ENCODE peak calls at places on chromosome 6, in five cellular contexts. J is SK-N-SH, V is HCT116, P is K562, D is HepG2. W is an unnamed sample.

GRCh38 chr6:1200706-1201105 is 111.2 kb upstream of the FOXQ1 start:
- DNase-seq in J (no peak), V (peak), P (no peak), D (peak), W (no peak)

GRCh38 chr6:75266716-75267291 is 17.8 kb downstream of the TMEM30A start:
- DNase-seq in J (peak), V (no peak), P (peak), D (peak), W (no peak)

GRCh38 chr6:114096553-114097172 is 125.7 kb upstream of the HDAC2 start:
- DNase-seq in J (peak), V (peak), P (peak), D (peak), W (no peak)

GRCh38 chr6:115945806-115946205 is 114.9 kb downstream of the FRK start:
- DNase-seq in J (no peak), V (no peak), P (no peak), D (no peak), W (no peak)

GRCh38 chr6:33205172-33206026 is 944 bp downstream of the HSD17B8 start:
- DNase-seq in J (peak), V (peak), P (peak), D (no peak), W (no peak)

GRCh38 chr6:43943099-43943766 is 173.2 kb downstream of the VEGFA start:
- DNase-seq in J (no peak), V (no peak), P (no peak), D (no peak), W (no peak)

GRCh38 chr6:81821449-81821848 is 69.0 kb upstream of the TENT5A start:
- DNase-seq in J (no peak), V (no peak), P (no peak), D (no peak), W (no peak)

GRCh38 chr6:3795836-3796395 is 44.4 kb upstream of the PXDC1 start:
- DNase-seq in J (no peak), V (no peak), P (no peak), D (no peak), W (no peak)

GRCh38 chr6:169866668-169867521 is 115.5 kb downstream of the ERMARD start:
- DNase-seq in J (no peak), V (no peak), P (no peak), D (no peak), W (peak)

GRCh38 chr6:524803-525202 is 132.1 kb downstream of the HUS1B start:
- DNase-seq in J (no peak), V (no peak), P (no peak), D (no peak), W (no peak)

GRCh38 chr6:44896701-44897100 is 431.4 kb upstream of the RUNX2 start:
- DNase-seq in J (peak), V (no peak), P (no peak), D (no peak), W (no peak)

GRCh38 chr6:158769696-158770446 is 49.3 kb downstream of the EZR start:
- DNase-seq in J (no peak), V (no peak), P (no peak), D (no peak), W (no peak)

GRCh38 chr6:152954443-152954842 is 28.4 kb downstream of the FBXO5 start:
- DNase-seq in J (no peak), V (no peak), P (peak), D (no peak), W (no peak)

GRCh38 chr6:139764498-139764986 is 390.1 kb upstream of the CITED2 start:
- DNase-seq in J (no peak), V (peak), P (peak), D (peak), W (no peak)

GRCh38 chr6:21396313-21396712 is 197.2 kb upstream of the SOX4 start:
- DNase-seq in J (no peak), V (no peak), P (no peak), D (no peak), W (no peak)

GRCh38 chr6:2478200-2478599 is 232.8 kb upstream of the GMDS start:
- DNase-seq in J (no peak), V (no peak), P (no peak), D (no peak), W (no peak)

GRCh38 chr6:117449549-117450439 is 24.1 kb upstream of the ROS1 start:
- DNase-seq in J (peak), V (peak), P (peak), D (peak), W (no peak)

GRCh38 chr6:93059911-93060310 is 359.4 kb downstream of the EPHA7 start:
- DNase-seq in J (no peak), V (no peak), P (no peak), D (no peak), W (no peak)

GRCh38 chr6:110654096-110654820 is 161.0 kb downstream of the CDK19 start:
- DNase-seq in J (no peak), V (no peak), P (no peak), D (peak), W (no peak)

GRCh38 chr6:169983651-169984050 is 232.2 kb downstream of the ERMARD start:
- DNase-seq in J (no peak), V (no peak), P (no peak), D (no peak), W (no peak)

GRCh38 chr6:35049346-35049745 is 91.8 kb downstream of the TCP11 start:
- DNase-seq in J (no peak), V (no peak), P (no peak), D (no peak), W (no peak)

GRCh38 chr6:37916675-37917074 is 97.1 kb downstream of the ZFAND3 start:
- DNase-seq in J (no peak), V (no peak), P (no peak), D (no peak), W (no peak)

GRCh38 chr6:31892821-31893220 is 4.7 kb downstream of the EHMT2 start:
- DNase-seq in J (no peak), V (no peak), P (no peak), D (no peak), W (no peak)

GRCh38 chr6:105593056-105593455 is 190.2 kb upstream of the PREP start:
- DNase-seq in J (no peak), V (no peak), P (no peak), D (no peak), W (no peak)

GRCh38 chr6:164099535-164099982 is 685.0 kb downstream of the QKI start:
- DNase-seq in J (no peak), V (no peak), P (no peak), D (no peak), W (no peak)

GRCh38 chr6:11271637-11272036 is 39.2 kb upstream of the NEDD9 start:
- DNase-seq in J (no peak), V (no peak), P (no peak), D (no peak), W (no peak)

GRCh38 chr6:4224082-4224978 is 89.0 kb upstream of the ECI2 start:
- DNase-seq in J (no peak), V (no peak), P (peak), D (no peak), W (no peak)

GRCh38 chr6:118198746-118199145 is 291.7 kb downstream of the SLC35F1 start:
- DNase-seq in J (no peak), V (no peak), P (no peak), D (no peak), W (no peak)

GRCh38 chr6:103002282-103002681 is 1608.8 kb downstream of the GRIK2 start:
- DNase-seq in J (no peak), V (no peak), P (peak), D (no peak), W (no peak)

GRCh38 chr6:46130665-46131064 is 876 bp downstream of the ENPP4 start:
- DNase-seq in J (no peak), V (no peak), P (no peak), D (no peak), W (no peak)

GRCh38 chr6:6736753-6737654 is 148.5 kb downstream of the LY86 start:
- DNase-seq in J (peak), V (no peak), P (peak), D (no peak), W (peak)

GRCh38 chr6:34839696-34840352 is 47.9 kb downstream of the BLTP3A start:
- DNase-seq in J (no peak), V (no peak), P (peak), D (no peak), W (no peak)

GRCh38 chr6:4370066-4370465 is 234.7 kb upstream of the ECI2 start:
- DNase-seq in J (no peak), V (peak), P (no peak), D (no peak), W (no peak)

GRCh38 chr6:26183581-26184408 is 96.6 kb downstream of the HFE start:
- DNase-seq in J (peak), V (no peak), P (no peak), D (no peak), W (no peak)

GRCh38 chr6:143564484-143565017 is 53.0 kb upstream of the FUCA2 start:
- DNase-seq in J (no peak), V (no peak), P (no peak), D (no peak), W (no peak)

GRCh38 chr6:3561745-3562144 is 104.9 kb upstream of the SLC22A23 start:
- DNase-seq in J (no peak), V (no peak), P (no peak), D (peak), W (no peak)

GRCh38 chr6:5510734-5511133 is 249.4 kb downstream of the FARS2 start:
- DNase-seq in J (no peak), V (no peak), P (no peak), D (no peak), W (no peak)

GRCh38 chr6:5510331-5510730 is 249.0 kb downstream of the FARS2 start:
- DNase-seq in J (no peak), V (no peak), P (no peak), D (no peak), W (no peak)

GRCh38 chr6:5513393-5513792 is 252.1 kb downstream of the FARS2 start:
- DNase-seq in J (no peak), V (no peak), P (peak), D (no peak), W (no peak)

GRCh38 chr6:5512422-5512821 is 251.1 kb downstream of the FARS2 start:
- DNase-seq in J (no peak), V (no peak), P (no peak), D (no peak), W (no peak)

GRCh38 chr6:5511924-5512323 is 250.6 kb downstream of the FARS2 start:
- DNase-seq in J (no peak), V (no peak), P (peak), D (no peak), W (no peak)
- TF ChIP-seq SIN3A in J (no peak), V (no peak), P (no peak), D (no peak), W (no peak)

GRCh38 chr6:125858427-125859320 is 67.9 kb downstream of the NCOA7 start:
- DNase-seq in J (peak), V (peak), P (peak), D (peak), W (peak)
- H3K27ac ChIP-seq in J (no peak), V (no peak), P (no peak), D (no peak), W (no peak)

DNA sequence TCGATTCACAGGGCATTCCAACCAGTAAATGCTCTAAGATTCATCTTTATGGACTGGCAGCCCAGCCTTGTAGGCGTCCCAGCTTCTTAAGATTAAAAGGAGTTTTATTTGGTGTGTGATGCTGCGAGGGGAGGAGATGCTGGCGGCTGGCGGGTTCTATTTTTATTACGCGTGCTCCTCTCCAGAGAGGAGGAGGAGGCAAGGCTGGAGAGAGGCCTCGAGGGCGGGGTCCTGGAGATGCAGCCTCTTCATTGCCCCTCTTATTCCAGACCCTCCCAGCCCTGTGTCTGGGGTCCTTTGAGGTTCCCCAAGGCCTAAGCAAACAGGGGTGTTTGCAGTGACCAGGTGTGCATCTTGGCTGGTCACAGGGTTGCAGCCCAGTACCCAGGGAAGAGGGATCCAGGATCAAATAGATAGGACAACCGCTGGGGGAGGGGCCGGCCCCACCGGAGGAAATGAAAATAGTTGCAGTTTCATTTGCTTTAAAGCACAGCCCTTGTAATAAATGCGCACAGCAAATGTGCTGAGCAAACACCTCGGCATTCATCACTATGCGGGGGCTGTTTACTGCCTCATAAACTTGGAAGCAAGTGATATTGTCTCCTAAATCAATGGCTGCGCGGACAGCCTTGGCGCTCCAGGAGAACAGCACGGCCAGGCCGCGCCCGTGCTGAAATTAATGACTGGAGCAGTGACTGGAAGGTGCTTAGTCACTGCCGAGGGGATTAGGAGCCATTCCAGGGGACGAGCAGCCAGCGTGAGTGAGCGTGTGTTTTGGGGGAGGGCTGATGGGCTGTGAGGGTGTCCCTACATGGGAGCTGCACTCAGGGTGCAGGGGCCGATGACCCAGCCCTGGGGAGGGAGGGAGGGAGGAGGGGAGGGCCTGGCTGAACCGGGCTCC is 83.0 kb downstream of the TMEM242 start:
- DNase-seq in J (no peak), V (no peak), P (peak), D (peak), W (no peak)
- TF ChIP-seq SIN3A in J (no peak), V (no peak), P (no peak), D (no peak), W (no peak)

DNA sequence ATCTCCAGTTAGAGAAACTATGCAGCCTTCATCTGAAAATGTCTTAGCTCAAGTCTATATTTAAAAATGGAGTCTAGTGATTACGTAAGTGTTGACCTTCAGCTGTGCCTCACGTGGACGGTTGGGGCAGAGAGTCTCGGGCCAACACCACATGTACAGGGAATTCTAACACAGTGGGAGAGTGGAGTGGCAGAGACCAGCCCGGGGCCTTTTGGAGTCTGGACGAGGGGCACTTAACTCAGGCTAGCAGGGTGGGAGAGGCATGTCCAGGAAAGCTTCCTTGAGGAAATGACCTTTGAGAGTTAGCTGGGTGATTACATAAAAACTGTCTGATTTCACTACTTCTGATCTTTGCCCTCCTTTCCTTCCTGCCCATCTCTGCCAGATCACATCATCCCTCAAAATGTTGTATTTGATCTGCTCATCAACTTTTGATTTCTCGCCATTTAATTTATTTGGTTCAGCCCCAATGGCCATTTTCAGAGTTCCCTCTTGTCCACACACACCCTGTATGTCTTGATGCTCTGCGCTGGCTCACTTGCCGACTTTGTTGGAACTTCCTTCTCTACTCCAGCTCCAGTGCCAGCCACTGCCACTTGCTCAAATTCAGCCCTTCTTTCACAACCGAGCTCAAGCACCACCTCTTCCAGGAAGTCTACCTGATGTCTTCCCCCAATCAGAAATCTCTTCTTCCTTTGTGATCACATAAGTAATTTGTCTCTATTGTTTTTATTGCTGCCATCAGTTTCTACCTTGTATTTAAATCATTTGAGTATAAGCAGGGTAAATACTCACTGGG is 2.6 kb downstream of the ARMC2 start:
- DNase-seq in J (no peak), V (no peak), P (no peak), D (peak), W (no peak)
- H3K27ac ChIP-seq in J (no peak), V (no peak), P (no peak), D (peak), W (no peak)

GRCh38 chr6:27894839-27895762 is 17.1 kb downstream of the OR2B2 start:
- DNase-seq in J (peak), V (peak), P (peak), D (peak), W (no peak)
- TF ChIP-seq SIN3A in J (no peak), V (no peak), P (peak), D (peak), W (peak)

W was measured in H1.